ENCODE peak calls at places on chromosomes 6 and 20, in four cellular contexts. I, U, X and J are unnamed samples.

GRCh38 chr20:44057698-44058675 is 129.0 kb downstream of the JPH2 start:
- DNase-seq in I (no peak), U (no peak), X (no peak), J (peak; percentile 42)

GRCh38 chr6:5674141-5674540 is 332.6 kb downstream of the NRN1 start:
- DNase-seq in I (no peak), X (no peak), U (no peak), J (no peak)

GRCh38 chr6:150320450-150320849 is 48.4 kb upstream of the IYD start:
- DNase-seq in I (no peak), X (no peak), U (no peak), J (peak; percentile 69)

GRCh38 chr6:123383718-123384117 is 253.0 kb downstream of the TRDN start:
- DNase-seq in X (no peak), I (no peak), U (no peak), J (no peak)

GRCh38 chr20:36862857-36863668 is 12.9 kb upstream of the TLDC2 start:
- DNase-seq in U (no peak), I (no peak), X (no peak), J (peak; percentile 73)

GRCh38 chr20:15654208-15654649 is 919.0 kb downstream of the KIF16B start:
- DNase-seq in U (no peak), X (no peak), I (no peak), J (no peak)

GRCh38 chr6:143328885-143329284 is 121.6 kb downstream of the ADAT2 start:
- DNase-seq in I (no peak), U (no peak), X (no peak), J (no peak)

GRCh38 chr6:291697-292505 is at the start of gene DUSP22:
- DNase-seq in I (peak; percentile 95), X (peak; percentile 70), U (peak; percentile 96), J (peak; percentile 94)

GRCh38 chr6:101458341-101458740 is 64.8 kb downstream of the GRIK2 start:
- DNase-seq in U (no peak), I (no peak), X (no peak), J (no peak)

GRCh38 chr6:5398530-5398929 is 137.2 kb downstream of the FARS2 start:
- DNase-seq in X (no peak), I (no peak), U (no peak), J (no peak)

GRCh38 chr6:22194188-22194921 is 102.5 kb downstream of the PRL start:
- DNase-seq in I (no peak), X (no peak), U (no peak), J (no peak)

GRCh38 chr6:170290306-170291128 is at the start of gene DLL1:
- DNase-seq in I (peak; percentile 43), U (no peak), X (peak; percentile 84), J (no peak)

GRCh38 chr20:4949833-4950178 is 51.5 kb downstream of the SLC23A2 start:
- DNase-seq in U (no peak), X (no peak), I (no peak), J (no peak)

GRCh38 chr6:37381579-37381978 is 27.8 kb downstream of the RNF8 start:
- DNase-seq in I (no peak), X (peak; percentile 14), U (no peak), J (no peak)

GRCh38 chr6:154487367-154488275 is 22.9 kb downstream of the CNKSR3 start:
- DNase-seq in U (no peak), I (no peak), X (no peak), J (no peak)

GRCh38 chr6:37256692-37257319 is 766 bp upstream of the TBC1D22B start:
- DNase-seq in I (no peak), X (no peak), U (no peak), J (no peak)

GRCh38 chr6:105869835-105870506 is 216.2 kb upstream of the PRDM1 start:
- DNase-seq in I (no peak), X (no peak), U (no peak), J (no peak)

GRCh38 chr6:44263357-44264100 is 1.8 kb downstream of the NFKBIE start:
- DNase-seq in X (no peak), I (peak; percentile 57), U (no peak), J (no peak)

GRCh38 chr6:87498048-87498447 is 25.3 kb downstream of the SLC35A1 start:
- DNase-seq in X (no peak), U (no peak), I (no peak), J (no peak)

GRCh38 chr6:81997091-81997926 is 244.8 kb upstream of the TENT5A start:
- DNase-seq in I (no peak), X (no peak), U (no peak), J (no peak)

GRCh38 chr6:149473080-149474052 is 11.4 kb downstream of the ZC3H12D start:
- DNase-seq in U (no peak), X (no peak), I (peak; percentile 44), J (no peak)

GRCh38 chr6:84065718-84066290 is 32.2 kb downstream of the MRAP2 start:
- DNase-seq in U (no peak), I (no peak), X (no peak), J (no peak)

GRCh38 chr6:148432405-148433195 is 90.0 kb downstream of the SASH1 start:
- DNase-seq in U (no peak), I (no peak), X (no peak), J (no peak)

GRCh38 chr6:129753422-129753821 is 43.4 kb upstream of the ARHGAP18 start:
- DNase-seq in I (no peak), U (no peak), X (no peak), J (no peak)

GRCh38 chr6:93624408-93624807 is 205.0 kb upstream of the EPHA7 start:
- DNase-seq in U (no peak), X (no peak), I (no peak), J (peak; percentile 52)

GRCh38 chr6:2990932-2991506 is 8.7 kb upstream of the NQO2 start:
- DNase-seq in X (no peak), I (no peak), U (no peak), J (no peak)

GRCh38 chr20:45538209-45538798 is 978 bp downstream of the WFDC6 start:
- DNase-seq in X (no peak), I (no peak), U (no peak), J (no peak)

GRCh38 chr6:84967389-84967788 is 203.0 kb upstream of the TBX18 start:
- DNase-seq in I (no peak), X (no peak), U (no peak), J (no peak)